ENCODE peak calls at places on chromosomes 13 and 19, in ten cellular contexts. W is activated CD4-positive, alpha-beta T cell treated with anti-CD3 and anti-CD28 coated beads, Interleukin-2, amount 50 U/mL, for 24 hours; B is kidney; A is heart left ventricle; N is PC-9; S is activated CD8-positive, alpha-beta memory T cell treated with anti-CD3 and anti-CD28 coated beads for 4 hours; P is stimulated activated CD4-positive, alpha-beta T cell treated with anti-CD3 and anti-CD28 coated beads, Interleukin-12 subunit alpha, Interleukin-12 subunit beta, amount 100 ng/mL, for 48 hours; R is NCI-H1092 treated with DMSO at 0.1 percent for 48 hours; D is AG09319; H is activated T-cell treated with anti-CD3 and anti-CD28 coated beads for 1 hour. C is an unnamed sample.

GRCh38 chr19:3073159-3073563 is 10.9 kb upstream of the TLE5 start:
- DNase-seq in W (no peak), B (no peak), A (no peak), N (peak; percentile 55), S (no peak), P (no peak), R (peak; percentile 14), D (no peak), H (no peak), C (no peak)

GRCh38 chr19:2171349-2172145 is 7.8 kb downstream of the DOT1L start:
- DNase-seq in W (peak; percentile 71), B (peak; percentile 85), A (peak; percentile 71), N (no peak), S (peak; percentile 84), P (peak; percentile 57), R (peak; percentile 33), D (no peak), H (peak; percentile 50), C (no peak)

GRCh38 chr19:38506723-38507550 is 73.4 kb downstream of the RYR1 start:
- DNase-seq in W (peak; percentile 89), B (peak; percentile 89), A (peak; percentile 86), N (peak; percentile 37), S (peak; percentile 77), P (peak; percentile 96), R (no peak), D (peak; percentile 3), H (peak; percentile 77), C (peak; percentile 52)

GRCh38 chr13:27354379-27354778 is 70.0 kb upstream of the GTF3A start:
- DNase-seq in W (no peak), B (no peak), A (no peak), N (no peak), S (no peak), P (no peak), R (no peak), D (peak; percentile 44), H (no peak), C (no peak)

GRCh38 chr19:1104452-1105216 is 840 bp downstream of the GPX4 start:
- DNase-seq in W (peak; percentile 56), B (peak; percentile 93), A (peak; percentile 86), N (peak; percentile 54), S (peak; percentile 52), P (no peak), R (peak; percentile 58), D (no peak), H (peak; percentile 57), C (no peak)

GRCh38 chr13:51623473-51623872 is 39.2 kb downstream of the WDFY2 start:
- DNase-seq in W (no peak), B (no peak), A (no peak), N (no peak), S (no peak), P (no peak), R (no peak), D (no peak), H (no peak), C (no peak)

GRCh38 chr13:22837980-22838615 is 342.7 kb upstream of the SGCG start:
- DNase-seq in W (no peak), B (no peak), A (no peak), N (no peak), S (no peak), P (no peak), R (peak; percentile 30), D (no peak), H (no peak), C (no peak)

GRCh38 chr13:52447815-52448552 is 2.5 kb downstream of the VPS36 start:
- DNase-seq in W (no peak), B (no peak), A (no peak), N (no peak), S (no peak), P (no peak), R (no peak), D (no peak), H (no peak), C (no peak)

GRCh38 chr13:112892759-112893569 is 76.0 kb upstream of the MCF2L start:
- DNase-seq in W (no peak), B (peak; percentile 93), A (no peak), N (no peak), S (no peak), P (no peak), R (no peak), D (no peak), H (no peak), C (no peak)

GRCh38 chr13:32538234-32538620 is 368 bp downstream of the N4BP2L2 start:
- DNase-seq in W (peak; percentile 1), B (peak; percentile 53), A (peak; percentile 44), N (peak; percentile 48), S (no peak), P (no peak), R (peak; percentile 34), D (peak; percentile 3), H (no peak), C (no peak)

GRCh38 chr13:114111577-114111976 is 20.8 kb downstream of the RASA3 start:
- DNase-seq in W (no peak), B (no peak), A (no peak), N (no peak), S (no peak), P (no peak), R (no peak), D (peak; percentile 59), H (no peak), C (no peak)